ENCODE peak calls at places on chromosomes 5 and 9, in ten cellular contexts. B is MG63; Y is omental fat pad; U is activated CD8-positive, alpha-beta memory T cell treated with anti-CD3 and anti-CD28 coated beads, Interleukin-2, amount 10 ng/mL, durations not matched to agents 7 days and 5 days; K is EL; A is D341Med; P is activated T-helper 9 cell treated with anti-CD3 and anti-CD28 coated beads, Interleukin-2, amount 50 U/mL, for 16 hours; I is left kidney; O is effector memory CD4-positive, alpha-beta T cell; V is NCI-H1092. J is an unnamed sample.

GRCh38 chr9:4126184-4126865 is 173.5 kb downstream of the GLIS3 start:
- DNase-seq in B (no peak), Y (no peak), U (no peak), K (peak), A (no peak), P (no peak), I (no peak), O (no peak), V (no peak), J (no peak)

GRCh38 chr9:36292641-36293040 is 34.4 kb upstream of the GNE start:
- DNase-seq in B (no peak), Y (no peak), U (no peak), K (no peak), A (no peak), P (no peak), I (no peak), O (no peak), V (no peak), J (no peak)

GRCh38 chr5:134020188-134020587 is 15.4 kb upstream of the VDAC1 start:
- DNase-seq in B (no peak), Y (no peak), U (no peak), K (no peak), A (no peak), P (no peak), I (peak), O (no peak), V (no peak), J (no peak)

GRCh38 chr5:9209846-9210547 is 335.9 kb downstream of the SEMA5A start:
- DNase-seq in B (no peak), Y (no peak), U (no peak), K (peak), A (no peak), P (no peak), I (no peak), O (no peak), V (no peak), J (no peak)

GRCh38 chr5:52989781-52990530 is 804 bp downstream of the ITGA2 start:
- DNase-seq in B (peak), Y (no peak), U (peak), K (peak), A (peak), P (peak), I (peak), O (no peak), V (no peak), J (peak)

GRCh38 chr5:74641778-74642542 is 1.4 kb upstream of the ENC1 start:
- DNase-seq in B (peak), Y (no peak), U (peak), K (peak), A (peak), P (no peak), I (peak), O (no peak), V (no peak), J (peak)

GRCh38 chr5:4099401-4099800 is 503.8 kb downstream of the IRX1 start:
- DNase-seq in B (no peak), Y (no peak), U (no peak), K (no peak), A (no peak), P (no peak), I (no peak), O (no peak), V (no peak), J (no peak)

GRCh38 chr5:106454050-106454449 is 1216.7 kb downstream of the EFNA5 start:
- DNase-seq in B (no peak), Y (no peak), U (no peak), K (no peak), A (no peak), P (no peak), I (no peak), O (no peak), V (no peak), J (no peak)

GRCh38 chr5:35920890-35921289 is 17.5 kb downstream of the CAPSL start:
- DNase-seq in B (no peak), Y (no peak), U (no peak), K (no peak), A (no peak), P (no peak), I (no peak), O (no peak), V (peak), J (no peak)

GRCh38 chr9:80873861-80874260 is 815.5 kb downstream of the TLE1 start:
- DNase-seq in B (no peak), Y (no peak), U (no peak), K (peak), A (no peak), P (no peak), I (no peak), O (no peak), V (no peak), J (no peak)

GRCh38 chr5:177064500-177065277 is 22.0 kb upstream of the FGFR4 start:
- DNase-seq in B (no peak), Y (no peak), U (no peak), K (no peak), A (no peak), P (no peak), I (no peak), O (no peak), V (no peak), J (no peak)

GRCh38 chr5:74736759-74737158 is 30.2 kb downstream of the GFM2 start:
- DNase-seq in B (no peak), Y (no peak), U (no peak), K (no peak), A (no peak), P (no peak), I (no peak), O (no peak), V (no peak), J (no peak)

GRCh38 chr9:13430717-13431116 is 151.2 kb upstream of the MPDZ start:
- DNase-seq in B (no peak), Y (no peak), U (no peak), K (no peak), A (no peak), P (no peak), I (no peak), O (no peak), V (no peak), J (no peak)

GRCh38 chr5:143229426-143229895 is 174.0 kb downstream of the NR3C1 start:
- DNase-seq in B (no peak), Y (no peak), U (peak), K (no peak), A (no peak), P (no peak), I (no peak), O (no peak), V (no peak), J (peak)

GRCh38 chr5:83955916-83956315 is 235.3 kb upstream of the HAPLN1 start:
- DNase-seq in B (peak), Y (no peak), U (no peak), K (peak), A (no peak), P (no peak), I (no peak), O (no peak), V (no peak), J (no peak)

GRCh38 chr5:10607023-10607665 is 43.3 kb downstream of the ANKRD33B start:
- DNase-seq in B (no peak), Y (no peak), U (peak), K (no peak), A (no peak), P (no peak), I (peak), O (no peak), V (no peak), J (no peak)

GRCh38 chr5:120808135-120808534 is 344.0 kb downstream of the PRR16 start:
- DNase-seq in B (no peak), Y (no peak), U (no peak), K (peak), A (no peak), P (no peak), I (no peak), O (no peak), V (no peak), J (no peak)

GRCh38 chr5:180787711-180788431 is 14.7 kb downstream of the MGAT1 start:
- DNase-seq in B (peak), Y (no peak), U (no peak), K (peak), A (no peak), P (no peak), I (no peak), O (no peak), V (no peak), J (peak)

GRCh38 chr5:135951807-135952206 is 3.0 kb downstream of the LECT2 start:
- DNase-seq in B (no peak), Y (no peak), U (no peak), K (no peak), A (no peak), P (no peak), I (no peak), O (no peak), V (no peak), J (no peak)

GRCh38 chr9:19799784-19800183 is 10.9 kb upstream of the SLC24A2 start:
- DNase-seq in B (no peak), Y (no peak), U (no peak), K (no peak), A (no peak), P (no peak), I (no peak), O (no peak), V (no peak), J (no peak)

GRCh38 chr9:126673689-126674364 is 60.1 kb downstream of the LMX1B start:
- DNase-seq in B (no peak), Y (no peak), U (no peak), K (no peak), A (no peak), P (no peak), I (peak), O (no peak), V (peak), J (no peak)

J was measured in lower leg skin.